ENCODE peak calls at places on chromosomes 16 and 17, in four cellular contexts. D, L, I and M are unnamed samples.

GRCh38 chr17:7838291-7839075 is 4.5 kb downstream of the KDM6B start:
- DNase-seq in D (no peak), L (peak), I (no peak), M (no peak)

GRCh38 chr16:89623511-89624232 is 10.2 kb downstream of the DPEP1 start:
- DNase-seq in D (no peak), L (no peak), I (no peak), M (no peak)

GRCh38 chr16:69839798-69840409 is 77.8 kb downstream of the WWP2 start:
- DNase-seq in D (no peak), L (no peak), I (no peak), M (no peak)

GRCh38 chr17:43406676-43407645 is 8.2 kb downstream of the ARL4D start:
- DNase-seq in D (no peak), L (no peak), I (no peak), M (no peak)

GRCh38 chr17:69608808-69609494 is 194.5 kb downstream of the MAP2K6 start:
- DNase-seq in D (no peak), L (peak), I (no peak), M (no peak)

GRCh38 chr16:79597277-79597676 is 3.3 kb downstream of the MAF start:
- DNase-seq in D (no peak), L (no peak), I (no peak), M (no peak)

GRCh38 chr16:3112058-3112880 is at the start of gene ZNF205:
- DNase-seq in D (no peak), L (peak), I (no peak), M (no peak)

GRCh38 chr16:48081656-48082055 is 74.1 kb downstream of the ABCC12 start:
- DNase-seq in D (no peak), L (peak), I (no peak), M (no peak)

GRCh38 chr16:89190150-89190958 is 10.0 kb downstream of the SLC22A31 start:
- DNase-seq in D (no peak), L (no peak), I (no peak), M (no peak)

GRCh38 chr16:4110680-4111079 is 5.6 kb downstream of the ADCY9 start:
- DNase-seq in D (no peak), L (no peak), I (no peak), M (no peak)

GRCh38 chr16:1102921-1103648 is 7.0 kb upstream of the C1QTNF8 start:
- DNase-seq in D (peak), L (no peak), I (peak), M (peak)

GRCh38 chr16:22007509-22008214 is at the start of gene MOSMO:
- DNase-seq in D (peak), L (no peak), I (peak), M (peak)

GRCh38 chr17:73411330-73411747 is 99.5 kb upstream of the CDC42EP4 start:
- DNase-seq in D (no peak), L (no peak), I (no peak), M (no peak)

GRCh38 chr16:65634833-65635232 is 513.0 kb upstream of the CDH11 start:
- DNase-seq in D (no peak), L (no peak), I (no peak), M (no peak)

GRCh38 chr17:79707441-79707850 is 23.3 kb upstream of the ENPP7 start:
- DNase-seq in D (no peak), L (no peak), I (no peak), M (no peak)

GRCh38 chr16:88076211-88076931 is 125.1 kb downstream of the BANP start:
- DNase-seq in D (no peak), L (no peak), I (no peak), M (no peak)

GRCh38 chr17:36001862-36002603 is 680 bp upstream of the CCL15 start:
- DNase-seq in D (no peak), L (no peak), I (no peak), M (no peak)

GRCh38 chr17:81002409-81003361 is 11.0 kb downstream of the CHMP6 start:
- DNase-seq in D (no peak), L (no peak), I (no peak), M (no peak)

GRCh38 chr17:42387663-42388380 is 420 bp downstream of the STAT3 start:
- DNase-seq in D (peak), L (no peak), I (peak), M (peak)

GRCh38 chr16:56347670-56348069 is 77.7 kb downstream of the AMFR start:
- DNase-seq in D (no peak), L (no peak), I (no peak), M (no peak)

GRCh38 chr16:80084163-80084562 is 456.6 kb upstream of the DYNLRB2 start:
- DNase-seq in D (no peak), L (no peak), I (no peak), M (no peak)

GRCh38 chr16:27455700-27456099 is 53.7 kb downstream of the IL21R start:
- DNase-seq in D (no peak), L (no peak), I (no peak), M (no peak)

GRCh38 chr16:10776280-10776679 is 32.6 kb downstream of the NUBP1 start:
- DNase-seq in D (no peak), L (no peak), I (no peak), M (no peak)

GRCh38 chr16:79509221-79509631 is 91.3 kb downstream of the MAF start:
- DNase-seq in D (no peak), L (no peak), I (no peak), M (no peak)

GRCh38 chr16:2429771-2430663 is 770 bp downstream of the CCNF start:
- DNase-seq in D (no peak), L (no peak), I (no peak), M (no peak)

GRCh38 chr16:21611546-21612384 is 12.4 kb downstream of the METTL9 start:
- DNase-seq in D (no peak), L (no peak), I (no peak), M (no peak)

GRCh38 chr16:84650062-84650991 is 2.0 kb downstream of the KLHL36 start:
- DNase-seq in D (no peak), L (peak), I (no peak), M (no peak)

GRCh38 chr17:52532373-52532772 is 373.9 kb upstream of the CA10 start:
- DNase-seq in D (no peak), L (no peak), I (no peak), M (no peak)

GRCh38 chr16:78235168-78235800 is 135.8 kb downstream of the WWOX start:
- DNase-seq in D (peak), L (no peak), I (no peak), M (peak)

GRCh38 chr17:38569701-38570512 is 35.8 kb downstream of the SRCIN1 start:
- DNase-seq in D (no peak), L (no peak), I (no peak), M (no peak)

GRCh38 chr17:35866356-35866950 is 2.2 kb downstream of the HEATR9 start:
- DNase-seq in D (no peak), L (no peak), I (no peak), M (no peak)